ENCODE peak calls at places on chromosomes 12 and 14, in four cellular contexts. V is A549, L is gastrocnemius medialis, W is stomach. N is an unnamed sample.

GRCh38 chr12:122024132-122024785 is 2.6 kb downstream of the BCL7A start:
- DNase-seq in L (no peak), V (no peak), W (no peak), N (no peak)

GRCh38 chr12:466039-466438 is 6.3 kb downstream of the B4GALNT3 start:
- DNase-seq in V (no peak), W (peak; percentile 81), L (no peak), N (no peak)

GRCh38 chr12:64752833-64753238 is 6.4 kb downstream of the GNS start:
- DNase-seq in L (no peak), V (no peak), W (no peak), N (no peak)

GRCh38 chr14:83744901-83745300 is 1785.0 kb upstream of the FLRT2 start:
- DNase-seq in L (no peak), V (no peak), W (no peak), N (no peak)

GRCh38 chr14:56189306-56189705 is 71.1 kb downstream of the PELI2 start:
- DNase-seq in L (no peak), V (peak; percentile 61), W (no peak), N (no peak)

GRCh38 chr12:75756112-75756511 is 244.7 kb upstream of the KRR1 start:
- DNase-seq in W (no peak), V (no peak), L (no peak), N (no peak)

GRCh38 chr12:89345830-89346740 is 6.2 kb downstream of the DUSP6 start:
- DNase-seq in W (peak; percentile 34), L (peak; percentile 42), V (no peak), N (no peak)

GRCh38 chr14:69715725-69716482 is 51.0 kb upstream of the SRSF5 start:
- DNase-seq in L (no peak), W (peak; percentile 73), V (no peak), N (no peak)

GRCh38 chr12:122460061-122460460 is 37.6 kb upstream of the CLIP1 start:
- DNase-seq in W (no peak), V (no peak), L (no peak), N (no peak)

DNA sequence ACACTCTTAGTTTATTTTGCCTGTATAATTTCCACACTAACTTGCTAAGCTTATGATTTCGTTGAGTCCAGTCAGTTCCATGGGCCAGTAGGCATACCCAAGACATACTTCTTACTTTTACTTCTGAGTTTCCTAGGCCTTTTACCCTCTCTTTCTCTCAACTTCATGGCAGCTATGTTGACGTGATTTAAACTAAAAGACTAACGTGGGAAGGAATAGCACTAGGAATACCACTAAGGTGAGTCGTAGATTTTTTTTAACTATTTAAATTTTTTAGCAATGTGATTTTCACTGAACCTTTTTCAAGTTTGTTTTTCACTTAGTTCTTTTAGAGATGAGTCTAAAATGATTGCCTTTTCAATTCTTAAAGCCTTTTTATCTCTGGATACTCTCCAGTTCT is 793.5 kb upstream of the NOVA1 start:
- DNase-seq in V (no peak), W (no peak), L (no peak), N (no peak)
- H3K9me3 ChIP-seq in V (no peaks in the 10 kb centered on the region), W (no peaks in the 10 kb centered on the region), L (no peaks in the 10 kb centered on the region), N (no peaks in the 10 kb centered on the region)

GRCh38 chr12:57771271-57771872 is 533 bp downstream of the METTL1 start:
- DNase-seq in V (peak; percentile 94), W (peak; percentile 81), L (peak; percentile 68), N (no peak)

GRCh38 chr12:57770734-57771133 is 1.2 kb downstream of the METTL1 start:
- DNase-seq in L (no peak), V (no peak), W (no peak), N (no peak)

GRCh38 chr12:57771873-57772428 is at the start of gene METTL1:
- DNase-seq in V (peak; percentile 99), W (peak; percentile 95), L (peak; percentile 89), N (peak; percentile 97)

GRCh38 chr12:57775044-57775443 is 2.6 kb downstream of the EEF1AKMT3 start:
- DNase-seq in V (no peak), L (no peak), W (no peak), N (no peak)

DNA sequence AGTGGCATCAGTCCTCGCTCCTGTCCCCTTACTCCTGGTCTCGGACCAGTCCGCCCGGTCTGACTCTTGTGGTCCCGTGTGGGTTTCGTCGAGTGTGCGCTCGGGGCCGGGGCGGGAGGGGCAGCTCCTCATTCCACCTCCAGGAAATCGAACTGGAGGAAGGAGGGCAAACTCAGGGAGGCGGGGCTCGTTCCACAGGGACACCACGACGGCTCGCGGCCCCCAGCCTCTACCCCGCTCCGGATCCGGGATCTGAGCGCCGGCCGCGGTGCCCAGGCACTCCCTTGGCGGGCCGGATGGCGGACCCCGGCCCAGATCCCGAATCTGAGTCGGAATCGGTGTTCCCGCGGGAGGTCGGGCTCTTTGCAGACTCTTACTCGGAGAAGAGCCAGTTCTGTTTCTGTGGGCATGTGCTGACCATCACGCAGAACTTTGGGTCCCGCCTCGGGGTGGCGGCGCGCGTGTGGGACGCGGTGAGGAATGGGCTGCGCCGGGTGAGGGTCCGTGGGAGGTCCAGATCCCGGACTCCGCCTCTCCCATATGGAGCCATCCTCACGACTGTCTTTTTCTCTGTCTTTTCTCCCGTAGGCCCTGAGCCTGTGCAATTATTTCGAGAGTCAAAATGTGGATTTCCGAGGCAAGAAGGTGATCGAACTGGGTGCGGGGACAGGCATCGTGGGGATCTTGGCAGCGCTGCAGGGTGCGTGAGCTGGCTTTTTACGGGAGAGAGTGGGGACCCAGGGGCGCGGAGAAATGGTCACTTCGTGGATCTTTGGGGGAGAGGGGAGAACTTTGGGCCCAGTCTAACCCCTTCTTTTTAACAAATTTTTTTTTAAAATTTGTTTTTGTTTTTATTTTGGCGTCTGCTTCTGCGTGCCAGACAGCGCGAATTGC is at the start of gene EEF1AKMT3:
- DNase-seq in W (peak; percentile 70), V (no peak), L (peak; percentile 36), N (no peak)
- TF ChIP-seq POLR2A in W (no peak), V (peak; percentile 2), L (no peak), N (no peak)

DNA sequence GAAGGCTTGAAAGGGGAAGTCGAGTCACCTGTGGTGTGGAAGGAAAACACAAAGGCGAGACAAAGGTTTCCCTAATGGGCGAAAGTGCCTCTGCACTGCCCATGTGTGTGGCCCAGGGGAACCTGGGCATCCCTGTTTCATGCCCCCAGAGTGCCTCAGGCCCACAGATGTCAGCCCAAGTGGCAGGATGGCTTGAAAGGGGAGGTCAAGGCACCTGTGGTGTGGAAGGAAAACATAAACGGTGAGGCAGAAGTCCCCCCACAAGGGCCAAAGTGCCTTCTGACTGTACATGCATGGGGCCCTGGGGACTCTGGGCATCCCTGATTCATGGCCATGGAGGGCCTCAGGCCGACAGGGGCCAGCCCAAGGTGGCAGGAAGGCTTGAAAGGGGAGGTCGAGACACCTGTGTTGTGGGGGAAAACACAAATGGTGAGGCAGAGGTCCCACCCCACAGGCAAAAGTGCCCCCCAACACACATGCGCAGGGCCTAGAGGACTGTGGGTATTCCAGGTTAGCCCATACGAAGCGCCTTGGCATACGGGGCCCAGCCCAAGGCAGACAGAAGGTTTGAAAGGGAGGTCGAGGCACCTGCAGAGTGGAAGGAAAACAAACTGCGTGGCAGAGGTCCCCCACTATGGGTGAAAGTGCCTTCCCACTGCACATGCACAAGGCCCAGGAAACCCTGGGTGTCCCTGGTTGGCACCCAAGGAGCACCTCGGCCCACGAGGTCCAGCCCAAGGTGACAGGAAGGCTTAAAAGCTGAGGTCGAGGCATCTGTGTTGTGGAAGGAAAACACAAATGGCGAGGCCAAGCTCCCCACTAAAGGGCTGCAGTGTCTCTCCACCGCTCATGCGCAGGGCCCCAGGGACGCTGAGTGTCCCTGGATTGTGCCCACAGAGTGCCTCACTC is 382.3 kb downstream of the ALG10 start:
- DNase-seq in V (no peak), L (no peak), W (peak; percentile 15), N (peak; percentile 91)
- H3K9me3 ChIP-seq in V (peaks cover 12% of the 10 kb centered on the region), L (no peaks in the 10 kb centered on the region), W (peaks cover 100% of the 10 kb centered on the region), N (peaks cover 18% of the 10 kb centered on the region)

GRCh38 chr14:61342941-61343340 is 21.6 kb downstream of the PRKCH start:
- DNase-seq in L (no peak), W (no peak), V (no peak), N (no peak)

GRCh38 chr14:61343991-61344405 is 22.6 kb downstream of the PRKCH start:
- DNase-seq in L (no peak), V (no peak), W (no peak), N (no peak)

GRCh38 chr14:61342486-61342885 is 21.1 kb downstream of the PRKCH start:
- DNase-seq in W (no peak), L (no peak), V (no peak), N (no peak)

GRCh38 chr14:61344437-61345143 is 23.2 kb downstream of the PRKCH start:
- DNase-seq in L (no peak), V (no peak), W (no peak), N (no peak)

GRCh38 chr14:61343471-61343870 is 22.1 kb downstream of the PRKCH start:
- DNase-seq in W (no peak), V (no peak), L (no peak), N (no peak)
- TF ChIP-seq POLR2A in W (no peak), V (no peak), L (no peak), N (no peak)

GRCh38 chr12:3230758-3231375 is 153.7 kb downstream of the TSPAN9 start:
- DNase-seq in W (no peak), L (no peak), V (no peak), N (no peak)

GRCh38 chr12:3237154-3237520 is 160.0 kb downstream of the TSPAN9 start:
- DNase-seq in W (no peak), V (no peak), L (no peak), N (no peak)

GRCh38 chr12:3231399-3231876 is 154.3 kb downstream of the TSPAN9 start:
- DNase-seq in W (no peak), V (no peak), L (peak; percentile 17), N (no peak)

GRCh38 chr12:3236345-3237153 is 159.4 kb downstream of the TSPAN9 start:
- DNase-seq in W (no peak), V (peak; percentile 44), L (peak; percentile 42), N (no peak)

DNA sequence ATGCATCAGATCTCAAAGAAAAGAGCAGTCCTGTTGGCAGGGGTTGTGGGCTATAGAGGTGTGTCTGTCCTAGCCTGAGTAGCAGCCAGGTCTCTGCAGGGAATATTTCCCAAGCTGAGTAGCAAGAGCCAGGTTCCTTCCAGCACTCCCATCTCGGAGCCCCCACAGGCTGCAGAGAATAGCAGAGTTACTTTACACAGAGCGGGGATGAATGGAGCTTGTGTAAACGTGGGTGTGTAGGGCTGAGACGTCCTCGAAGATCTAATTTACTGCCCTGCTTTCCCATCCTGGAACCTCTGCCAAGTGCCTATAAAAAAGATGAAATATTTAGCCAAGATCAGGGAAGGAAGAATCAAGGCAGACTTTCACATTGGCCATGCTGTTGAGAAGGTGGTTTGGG is 156.6 kb downstream of the TSPAN9 start:
- DNase-seq in V (no peak), L (no peak), W (no peak), N (no peak)
- H3K9me3 ChIP-seq in V (no peaks in the 10 kb centered on the region), L (no peaks in the 10 kb centered on the region), W (no peaks in the 10 kb centered on the region), N (no peaks in the 10 kb centered on the region)

GRCh38 chr12:1553546-1553945 is 40.8 kb downstream of the FBXL14 start:
- DNase-seq in W (no peak), V (no peak), L (no peak), N (no peak)

GRCh38 chr12:1552171-1552570 is 42.2 kb downstream of the FBXL14 start:
- DNase-seq in W (no peak), L (no peak), V (no peak), N (no peak)

GRCh38 chr12:1551496-1551895 is 42.9 kb downstream of the FBXL14 start:
- DNase-seq in W (no peak), L (no peak), V (no peak), N (no peak)

GRCh38 chr12:1552978-1553471 is 41.4 kb downstream of the FBXL14 start:
- DNase-seq in L (no peak), V (no peak), W (no peak), N (no peak)

GRCh38 chr12:1553987-1554982 is 40.1 kb downstream of the FBXL14 start:
- DNase-seq in L (no peak), V (no peak), W (no peak), N (no peak)
- TF ChIP-seq POLR2A in L (no peak), V (no peak), W (no peak), N (no peak)